ENCODE peak calls at places on chromosomes 3 and 15, in six cellular contexts. J is lower leg skin, P is sigmoid colon, T is spleen, O is ovary, Z is adrenal gland. S is an unnamed sample.

GRCh38 chr3:168888781-168889180 is 774.7 kb downstream of the MECOM start:
- DNase-seq in Z (no peak), T (no peak), O (no peak), P (no peak), J (no peak), S (no peak)

GRCh38 chr3:122310361-122310760 is 14.7 kb upstream of the CSTA start:
- DNase-seq in J (no peak), P (no peak), O (no peak), T (no peak), Z (no peak), S (no peak)

GRCh38 chr3:24854748-24855147 is 360.1 kb upstream of the THRB start:
- DNase-seq in J (no peak), Z (no peak), P (no peak), O (no peak), T (no peak), S (no peak)

GRCh38 chr3:25266677-25267076 is 161.4 kb upstream of the RARB start:
- DNase-seq in Z (no peak), J (no peak), P (no peak), T (no peak), O (no peak), S (no peak)

GRCh38 chr3:22372292-22372949 is 621.4 kb upstream of the ZNF385D start:
- DNase-seq in T (peak; percentile 62), P (no peak), J (no peak), O (peak; percentile 13), Z (no peak), S (no peak)

GRCh38 chr15:90592144-90592887 is 62.6 kb downstream of the CRTC3 start:
- DNase-seq in O (no peak), P (no peak), J (no peak), T (no peak), Z (no peak), S (no peak)

GRCh38 chr3:82643948-82644347 is 882.5 kb upstream of the GBE1 start:
- DNase-seq in Z (no peak), J (no peak), O (no peak), P (no peak), T (no peak), S (no peak)

GRCh38 chr3:66593978-66594377 is 93.2 kb upstream of the LRIG1 start:
- DNase-seq in Z (no peak), T (no peak), O (no peak), J (no peak), P (no peak), S (no peak)

GRCh38 chr3:187016639-187017345 is 86.5 kb downstream of the ST6GAL1 start:
- DNase-seq in T (no peak), P (no peak), O (no peak), J (no peak), Z (no peak), S (no peak)

GRCh38 chr15:63403254-63403945 is 21.8 kb upstream of the CA12 start:
- DNase-seq in P (no peak), J (no peak), O (no peak), Z (no peak), T (no peak), S (no peak)

DNA sequence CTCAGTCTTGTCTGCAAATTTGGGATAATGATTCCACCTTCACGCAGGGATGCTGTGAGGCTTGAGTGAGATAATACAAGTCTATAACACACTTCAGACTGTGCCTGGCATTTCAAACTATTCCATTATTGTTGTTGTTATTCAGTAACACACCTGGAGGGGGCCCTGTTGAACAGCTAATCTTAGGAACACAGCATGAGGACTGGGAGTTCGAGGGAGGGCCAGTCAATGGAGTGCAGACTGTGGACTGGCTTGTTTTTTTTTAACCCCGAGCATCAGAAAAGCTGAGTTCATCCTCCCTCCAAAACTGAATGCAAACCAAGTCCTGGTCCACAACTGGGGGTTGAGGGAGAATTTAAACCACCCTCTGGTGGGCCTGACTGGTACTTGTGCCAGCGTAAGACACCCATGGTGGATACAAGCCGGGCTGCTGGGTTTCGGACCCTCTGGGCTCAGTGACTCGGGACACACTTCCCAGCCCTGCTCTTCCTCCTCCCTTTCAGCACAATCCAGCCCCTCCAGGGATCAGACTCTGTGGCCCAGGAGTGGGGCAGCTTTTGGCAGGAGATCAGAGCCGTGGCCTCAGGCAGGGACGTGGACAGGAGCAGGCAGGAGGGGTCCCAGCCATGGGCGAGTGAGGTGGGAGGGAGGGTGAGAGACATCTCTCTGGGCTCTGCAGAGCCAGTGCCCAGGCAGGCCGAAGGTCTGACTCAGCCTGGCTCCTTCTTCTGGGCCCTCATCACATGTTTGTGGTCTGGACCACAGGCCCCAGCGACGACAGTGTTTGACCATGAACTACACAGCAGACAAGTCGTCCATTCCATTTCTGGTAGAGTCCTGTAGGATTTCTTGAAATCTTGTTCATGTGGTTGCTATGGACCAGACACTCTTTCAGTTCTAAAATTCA is 36.3 kb upstream of the MEX3B start:
- DNase-seq in Z (no peak), P (no peak), T (no peak), O (peak; percentile 17), J (no peak), S (no peak)
- TF ChIP-seq CTCF in Z (no peak), P (no peak), T (no peak), O (no peak), J (no peak), S (no peak)

GRCh38 chr3:105598047-105598796 is 231.5 kb downstream of the ALCAM start:
- DNase-seq in J (no peak), P (no peak), T (no peak), Z (no peak), O (no peak), S (no peak)

GRCh38 chr3:105594219-105594618 is 227.5 kb downstream of the ALCAM start:
- DNase-seq in O (no peak), J (no peak), P (no peak), Z (no peak), T (no peak), S (no peak)

DNA sequence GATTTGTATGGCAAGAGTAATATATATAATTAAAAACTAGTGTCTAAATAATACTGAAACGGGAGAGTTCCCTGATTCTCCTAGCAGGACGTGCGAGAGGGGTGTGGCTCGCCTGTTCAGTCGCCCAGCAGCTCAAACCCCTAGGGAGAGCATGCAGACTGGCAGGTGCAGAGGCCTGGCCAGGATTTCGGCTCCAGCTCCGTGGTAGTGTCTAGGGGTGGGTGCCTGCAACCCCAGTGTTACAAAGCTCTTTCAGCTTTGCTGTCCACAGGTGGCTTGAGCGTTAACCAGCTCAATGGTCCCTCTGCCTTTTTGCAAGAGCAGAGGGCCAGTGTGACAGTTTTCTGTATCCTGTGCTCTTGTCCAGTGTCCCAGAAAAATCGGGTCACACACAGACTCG is 226.6 kb downstream of the ALCAM start:
- DNase-seq in Z (no peak), O (no peak), T (no peak), J (no peak), P (no peak), S (no peak)
- TF ChIP-seq POLR2A in Z (no peak), O (no peak), T (no peak), J (no peak), P (no peak), S (no peak)

GRCh38 chr3:114213669-114214541 is 23.5 kb downstream of the ZNF80 start:
- DNase-seq in P (no peak), J (peak; percentile 20), T (peak; percentile 86), O (no peak), Z (no peak), S (no peak)
- TF ChIP-seq CTCF in P (no peak), J (no peak), T (peak; percentile 30), O (no peak), Z (peak; percentile 11), S (no peak)

DNA sequence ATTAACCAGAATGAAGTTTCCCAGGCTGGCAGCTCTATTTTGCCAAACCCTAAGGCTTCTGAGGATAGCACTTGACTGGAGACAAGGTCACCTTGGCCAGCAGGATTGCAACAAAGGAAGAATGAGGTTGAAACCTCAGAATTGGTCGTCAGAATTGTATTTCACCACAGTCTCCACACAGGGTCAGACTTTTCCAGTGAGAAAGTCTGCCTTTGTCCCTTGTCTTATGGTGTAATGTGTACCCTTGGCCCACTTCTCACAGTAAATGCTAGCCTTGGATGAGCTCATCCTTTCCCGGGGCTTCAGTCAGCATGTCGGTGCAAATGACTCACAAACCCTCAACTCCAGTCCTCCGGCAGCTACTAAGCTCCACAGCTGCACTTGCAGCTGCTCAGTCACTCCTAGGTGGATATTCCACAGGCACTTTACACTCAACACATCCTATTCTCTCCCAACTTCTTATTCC is 19.7 kb downstream of the SSR3 start:
- DNase-seq in J (peak; percentile 75), T (no peak), P (peak; percentile 94), Z (peak; percentile 82), O (peak; percentile 60), S (no peak)
- TF ChIP-seq POLR2A in J (no peak), T (no peak), P (no peak), Z (no peak), O (no peak), S (no peak)

GRCh38 chr15:99704444-99704838 is 28.8 kb downstream of the LYSMD4 start:
- DNase-seq in O (no peak), P (no peak), Z (peak; percentile 52), J (peak; percentile 74), T (no peak), S (no peak)

GRCh38 chr15:99702895-99703602 is 30.2 kb downstream of the LYSMD4 start:
- DNase-seq in T (no peak), P (no peak), O (no peak), J (no peak), Z (no peak), S (no peak)

GRCh38 chr15:99706557-99707303 is 26.5 kb downstream of the LYSMD4 start:
- DNase-seq in P (no peak), J (no peak), T (no peak), O (no peak), Z (no peak), S (no peak)

GRCh38 chr15:99707481-99708270 is 25.6 kb downstream of the LYSMD4 start:
- DNase-seq in T (no peak), P (no peak), J (no peak), O (no peak), Z (no peak), S (no peak)

DNA sequence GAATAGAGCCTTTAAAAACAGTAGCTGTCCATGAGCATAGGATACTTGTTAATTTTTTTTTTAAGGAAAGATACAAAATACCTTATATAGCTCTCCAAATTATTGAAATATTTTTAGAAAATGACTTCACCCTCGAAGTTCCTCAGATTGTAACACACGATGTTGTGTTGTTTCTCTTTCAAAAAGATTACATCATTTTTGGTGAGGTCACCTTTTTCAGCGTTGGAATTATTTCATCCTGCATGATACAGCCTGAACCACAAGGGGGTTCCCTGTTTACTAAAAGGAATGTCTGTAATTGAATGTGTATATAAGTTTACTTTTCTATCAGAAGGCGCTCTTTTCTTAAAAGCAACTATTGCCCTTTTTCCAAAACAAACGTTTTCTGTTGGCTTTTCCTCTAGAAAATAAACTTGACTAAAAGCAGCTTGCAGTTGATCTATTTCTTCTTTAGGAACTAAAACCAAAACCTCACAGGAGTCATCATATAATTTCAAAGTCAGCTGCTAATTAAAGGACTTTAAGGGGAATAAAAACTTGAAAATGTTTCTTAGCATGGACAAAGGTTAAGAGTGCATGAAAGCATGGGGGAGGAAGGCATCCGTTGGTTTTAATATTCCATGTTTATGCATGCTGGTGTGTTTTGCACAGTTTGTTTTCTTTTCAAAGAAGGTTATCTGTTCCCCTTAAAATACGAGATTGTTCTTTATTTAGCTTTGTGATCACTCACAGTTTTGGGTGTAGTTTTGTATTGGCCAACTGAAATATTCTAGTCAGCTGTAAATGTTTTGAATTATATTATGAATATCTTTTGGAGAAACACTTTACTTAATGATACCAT is 29.4 kb downstream of the LYSMD4 start:
- DNase-seq in J (no peak), Z (peak; percentile 43), O (no peak), P (no peak), T (no peak), S (no peak)
- TF ChIP-seq CTCF in J (no peak), Z (peak; percentile 89), O (peak; percentile 27), P (peak; percentile 44), T (no peak), S (peak; percentile 70)

S was measured in esophagus muscularis mucosa.